ENCODE peak calls at places on chromosomes 7 and 10, in seven cellular contexts. One of them, this sample, is unnamed.

GRCh38 chr7:157862731-157863130 is 525.9 kb downstream of the DNAJB6 start:
- DNase-seq in prostate gland: no peak
- DNase-seq in spleen: peak; percentile 69
- DNase-seq in transverse colon: no peak
- DNase-seq in uterus: no peak
- DNase-seq in A549: no peak
- DNase-seq in body of pancreas: no peak
- DNase-seq in this sample: no peak

GRCh38 chr7:80232969-80233724 is 98.5 kb downstream of the GNAI1 start:
- DNase-seq in prostate gland: no peak
- DNase-seq in spleen: no peak
- DNase-seq in transverse colon: no peak
- DNase-seq in uterus: no peak
- DNase-seq in A549: no peak
- DNase-seq in body of pancreas: peak; percentile 13
- DNase-seq in this sample: peak; percentile 70

GRCh38 chr7:48033922-48034321 is 1.4 kb upstream of the C7orf57 start:
- DNase-seq in prostate gland: no peak
- DNase-seq in spleen: no peak
- DNase-seq in transverse colon: no peak
- DNase-seq in uterus: no peak
- DNase-seq in A549: peak; percentile 11
- DNase-seq in body of pancreas: no peak
- DNase-seq in this sample: no peak

GRCh38 chr10:52438119-52438518 is 124.0 kb downstream of the DKK1 start:
- DNase-seq in prostate gland: no peak
- DNase-seq in spleen: no peak
- DNase-seq in transverse colon: no peak
- DNase-seq in uterus: no peak
- DNase-seq in A549: no peak
- DNase-seq in body of pancreas: no peak
- DNase-seq in this sample: no peak

GRCh38 chr7:118946283-118946682 is 721.8 kb downstream of the ANKRD7 start:
- DNase-seq in prostate gland: no peak
- DNase-seq in spleen: no peak
- DNase-seq in transverse colon: no peak
- DNase-seq in uterus: no peak
- DNase-seq in A549: no peak
- DNase-seq in body of pancreas: no peak
- DNase-seq in this sample: no peak

GRCh38 chr10:17092216-17092944 is 37.2 kb downstream of the CUBN start:
- DNase-seq in prostate gland: no peak
- DNase-seq in spleen: no peak
- DNase-seq in transverse colon: no peak
- DNase-seq in uterus: no peak
- DNase-seq in A549: no peak
- DNase-seq in body of pancreas: no peak
- DNase-seq in this sample: no peak

GRCh38 chr10:30752481-30752881 is 122.9 kb upstream of the LYZL2 start:
- DNase-seq in prostate gland: no peak
- DNase-seq in spleen: no peak
- DNase-seq in transverse colon: no peak
- DNase-seq in uterus: no peak
- DNase-seq in A549: no peak
- DNase-seq in body of pancreas: no peak
- DNase-seq in this sample: no peak

GRCh38 chr7:127765150-127765549 is 113.2 kb downstream of the SND1 start:
- DNase-seq in prostate gland: no peak
- DNase-seq in spleen: no peak
- DNase-seq in transverse colon: no peak
- DNase-seq in uterus: no peak
- DNase-seq in A549: no peak
- DNase-seq in body of pancreas: no peak
- DNase-seq in this sample: no peak

GRCh38 chr10:103671126-103671525 is 177.6 kb downstream of the NEURL1 start:
- DNase-seq in prostate gland: no peak
- DNase-seq in spleen: no peak
- DNase-seq in transverse colon: no peak
- DNase-seq in uterus: no peak
- DNase-seq in A549: no peak
- DNase-seq in body of pancreas: no peak
- DNase-seq in this sample: no peak

GRCh38 chr7:135690566-135690965 is 28.3 kb downstream of the STMP1 start:
- DNase-seq in prostate gland: no peak
- DNase-seq in spleen: no peak
- DNase-seq in transverse colon: no peak
- DNase-seq in uterus: no peak
- DNase-seq in A549: no peak
- DNase-seq in body of pancreas: no peak
- DNase-seq in this sample: no peak

GRCh38 chr10:132158810-132159209 is 27.9 kb upstream of the DPYSL4 start:
- DNase-seq in prostate gland: no peak
- DNase-seq in spleen: no peak
- DNase-seq in transverse colon: no peak
- DNase-seq in uterus: no peak
- DNase-seq in A549: peak; percentile 52
- DNase-seq in body of pancreas: no peak
- DNase-seq in this sample: no peak

GRCh38 chr10:27158421-27158820 is 3.3 kb downstream of the MASTL start:
- DNase-seq in prostate gland: no peak
- DNase-seq in spleen: no peak
- DNase-seq in transverse colon: no peak
- DNase-seq in uterus: no peak
- DNase-seq in A549: peak; percentile 63
- DNase-seq in body of pancreas: no peak
- DNase-seq in this sample: peak; percentile 13

GRCh38 chr7:100101016-100101862 is at the start of the genes AP4M1 and MCM7:
- DNase-seq in prostate gland: peak; percentile 99
- DNase-seq in spleen: peak; percentile 100
- DNase-seq in transverse colon: peak; percentile 99
- DNase-seq in uterus: peak; percentile 99
- DNase-seq in A549: peak; percentile 100
- DNase-seq in body of pancreas: peak; percentile 99
- DNase-seq in this sample: peak; percentile 97

GRCh38 chr7:92723978-92724377 is 112.4 kb downstream of the CDK6 start:
- DNase-seq in prostate gland: no peak
- DNase-seq in spleen: no peak
- DNase-seq in transverse colon: no peak
- DNase-seq in uterus: no peak
- DNase-seq in A549: no peak
- DNase-seq in body of pancreas: peak; percentile 41
- DNase-seq in this sample: no peak

GRCh38 chr7:99729501-99730261 is 5.3 kb downstream of the CYP3A7 start:
- DNase-seq in prostate gland: peak; percentile 61
- DNase-seq in spleen: no peak
- DNase-seq in transverse colon: no peak
- DNase-seq in uterus: no peak
- DNase-seq in A549: peak; percentile 8
- DNase-seq in body of pancreas: no peak
- DNase-seq in this sample: peak; percentile 94

GRCh38 chr7:75868153-75868552 is 10.7 kb upstream of the RHBDD2 start:
- DNase-seq in prostate gland: no peak
- DNase-seq in spleen: no peak
- DNase-seq in transverse colon: no peak
- DNase-seq in uterus: no peak
- DNase-seq in A549: no peak
- DNase-seq in body of pancreas: no peak
- DNase-seq in this sample: no peak

GRCh38 chr10:114930320-114930719 is 7.7 kb upstream of the TRUB1 start:
- DNase-seq in prostate gland: no peak
- DNase-seq in spleen: no peak
- DNase-seq in transverse colon: no peak
- DNase-seq in uterus: no peak
- DNase-seq in A549: no peak
- DNase-seq in body of pancreas: no peak
- DNase-seq in this sample: no peak

GRCh38 chr10:490891-491571 is 198.4 kb downstream of the DIP2C start:
- DNase-seq in prostate gland: no peak
- DNase-seq in spleen: peak; percentile 63
- DNase-seq in transverse colon: peak; percentile 28
- DNase-seq in uterus: peak; percentile 62
- DNase-seq in A549: no peak
- DNase-seq in body of pancreas: no peak
- DNase-seq in this sample: no peak

GRCh38 chr10:5292196-5292735 is 72.5 kb upstream of the UCN3 start:
- DNase-seq in prostate gland: no peak
- DNase-seq in spleen: no peak
- DNase-seq in transverse colon: no peak
- DNase-seq in uterus: no peak
- DNase-seq in A549: peak; percentile 68
- DNase-seq in body of pancreas: no peak
- DNase-seq in this sample: no peak

GRCh38 chr10:114395361-114396022 is 8.8 kb downstream of the AFAP1L2 start:
- DNase-seq in prostate gland: no peak
- DNase-seq in spleen: no peak
- DNase-seq in transverse colon: no peak
- DNase-seq in uterus: no peak
- DNase-seq in A549: no peak
- DNase-seq in body of pancreas: no peak
- DNase-seq in this sample: no peak

GRCh38 chr7:64869121-64869725 is 33.9 kb upstream of the ZNF273 start:
- DNase-seq in prostate gland: no peak
- DNase-seq in spleen: no peak
- DNase-seq in transverse colon: no peak
- DNase-seq in uterus: no peak
- DNase-seq in A549: no peak
- DNase-seq in body of pancreas: no peak
- DNase-seq in this sample: no peak

GRCh38 chr7:140623995-140624902 is 16.4 kb downstream of the DENND2A start:
- DNase-seq in prostate gland: no peak
- DNase-seq in spleen: peak; percentile 32
- DNase-seq in transverse colon: no peak
- DNase-seq in uterus: peak; percentile 74
- DNase-seq in A549: no peak
- DNase-seq in body of pancreas: no peak
- DNase-seq in this sample: no peak

GRCh38 chr7:132428247-132428919 is 147.9 kb downstream of the PLXNA4 start:
- DNase-seq in prostate gland: no peak
- DNase-seq in spleen: peak; percentile 39
- DNase-seq in transverse colon: no peak
- DNase-seq in uterus: no peak
- DNase-seq in A549: no peak
- DNase-seq in body of pancreas: no peak
- DNase-seq in this sample: no peak

GRCh38 chr7:132430466-132430862 is 145.8 kb downstream of the PLXNA4 start:
- DNase-seq in prostate gland: no peak
- DNase-seq in spleen: no peak
- DNase-seq in transverse colon: no peak
- DNase-seq in uterus: no peak
- DNase-seq in A549: no peak
- DNase-seq in body of pancreas: no peak
- DNase-seq in this sample: no peak

GRCh38 chr7:132430041-132430440 is 146.2 kb downstream of the PLXNA4 start:
- DNase-seq in prostate gland: no peak
- DNase-seq in spleen: no peak
- DNase-seq in transverse colon: no peak
- DNase-seq in uterus: no peak
- DNase-seq in A549: no peak
- DNase-seq in body of pancreas: no peak
- DNase-seq in this sample: no peak

GRCh38 chr7:132433286-132433685 is 143.0 kb downstream of the PLXNA4 start:
- DNase-seq in prostate gland: no peak
- DNase-seq in spleen: no peak
- DNase-seq in transverse colon: no peak
- DNase-seq in uterus: no peak
- DNase-seq in A549: no peak
- DNase-seq in body of pancreas: no peak
- DNase-seq in this sample: no peak

GRCh38 chr7:132430863-132431822 is 145.1 kb downstream of the PLXNA4 start:
- DNase-seq in prostate gland: no peak
- DNase-seq in spleen: peak; percentile 74
- DNase-seq in transverse colon: peak; percentile 72
- DNase-seq in uterus: peak; percentile 52
- DNase-seq in A549: peak; percentile 39
- DNase-seq in body of pancreas: peak; percentile 43
- DNase-seq in this sample: no peak
- TF ChIP-seq POLR2A in prostate gland: no peak
- TF ChIP-seq POLR2A in spleen: no peak
- TF ChIP-seq POLR2A in transverse colon: no peak
- TF ChIP-seq POLR2A in uterus: no peak
- TF ChIP-seq POLR2A in A549: no peak
- TF ChIP-seq POLR2A in body of pancreas: no peak
- TF ChIP-seq POLR2A in this sample: no peak

DNA sequence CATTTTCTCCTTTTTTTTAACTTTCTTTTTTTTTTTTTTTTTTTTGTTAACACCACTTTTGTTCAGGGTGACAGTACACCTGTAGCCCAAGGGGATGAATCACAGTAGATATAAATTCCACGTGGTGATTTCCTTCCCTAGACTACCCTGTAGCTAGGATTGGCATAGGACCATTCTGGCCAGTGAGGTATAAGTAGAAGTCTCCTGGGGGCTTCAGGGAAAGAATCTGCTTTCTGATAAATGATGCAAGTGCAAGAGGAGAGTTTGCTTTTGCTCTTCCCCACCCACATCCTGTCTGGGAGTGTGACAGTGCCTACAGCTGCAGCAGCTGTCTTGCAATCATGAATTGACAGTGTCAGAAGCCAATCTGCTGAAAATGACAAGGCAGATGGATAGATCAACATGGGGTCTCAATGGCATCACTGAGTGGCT is 63.2 kb upstream of the TOMM7 start:
- DNase-seq in prostate gland: no peak
- DNase-seq in spleen: no peak
- DNase-seq in transverse colon: no peak
- DNase-seq in uterus: no peak
- DNase-seq in A549: no peak
- DNase-seq in body of pancreas: no peak
- DNase-seq in this sample: no peak
- TF ChIP-seq POLR2A in prostate gland: no peak
- TF ChIP-seq POLR2A in spleen: no peak
- TF ChIP-seq POLR2A in transverse colon: no peak
- TF ChIP-seq POLR2A in uterus: no peak
- TF ChIP-seq POLR2A in A549: no peak
- TF ChIP-seq POLR2A in body of pancreas: no peak
- TF ChIP-seq POLR2A in this sample: no peak

DNA sequence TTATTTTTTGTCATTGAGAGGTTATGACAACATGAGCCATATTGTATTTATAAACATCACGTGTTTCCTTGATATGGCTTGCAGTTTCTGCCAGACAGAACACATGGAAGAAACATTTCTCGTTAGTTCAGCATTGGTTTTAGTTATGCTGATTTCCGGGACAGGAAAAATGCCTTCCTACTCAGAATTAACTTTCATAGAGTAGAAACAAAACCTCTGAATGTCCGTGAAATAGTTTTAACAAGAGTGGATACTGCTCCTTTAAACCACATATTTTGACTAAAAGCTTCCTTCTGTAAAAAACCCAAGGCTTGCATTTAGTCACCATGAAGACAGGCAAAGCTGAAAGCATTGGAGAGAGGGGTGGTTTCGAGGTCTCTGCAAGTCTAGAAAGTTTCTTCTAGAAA is 240.4 kb downstream of the KIAA1217 start:
- DNase-seq in prostate gland: no peak
- DNase-seq in spleen: no peak
- DNase-seq in transverse colon: no peak
- DNase-seq in uterus: no peak
- DNase-seq in A549: no peak
- DNase-seq in body of pancreas: no peak
- DNase-seq in this sample: no peak
- TF ChIP-seq POLR2A in prostate gland: no peak
- TF ChIP-seq POLR2A in spleen: peak; percentile 6
- TF ChIP-seq POLR2A in transverse colon: no peak
- TF ChIP-seq POLR2A in uterus: no peak
- TF ChIP-seq POLR2A in A549: no peak
- TF ChIP-seq POLR2A in body of pancreas: no peak
- TF ChIP-seq POLR2A in this sample: no peak

GRCh38 chr10:122374246-122374858 is at the start of gene PLEKHA1:
- DNase-seq in prostate gland: peak; percentile 94
- DNase-seq in spleen: peak; percentile 98
- DNase-seq in transverse colon: peak; percentile 95
- DNase-seq in uterus: peak; percentile 96
- DNase-seq in A549: peak; percentile 94
- DNase-seq in body of pancreas: peak; percentile 96
- DNase-seq in this sample: peak; percentile 84
- TF ChIP-seq POLR2A in prostate gland: peak; percentile 79
- TF ChIP-seq POLR2A in spleen: peak; percentile 69
- TF ChIP-seq POLR2A in transverse colon: no peak
- TF ChIP-seq POLR2A in uterus: peak; percentile 69
- TF ChIP-seq POLR2A in A549: peak; percentile 82
- TF ChIP-seq POLR2A in body of pancreas: peak; percentile 90
- TF ChIP-seq POLR2A in this sample: peak; percentile 70

This sample was measured in HepG2.